ENCODE peak calls at places on chromosomes 7 and 10, in four cellular contexts. A is GM23338, R is cardiac fibroblast, I is thyroid gland. W is an unnamed sample.

GRCh38 chr10:133442191-133442966 is 11.4 kb upstream of the SCART1 start:
- DNase-seq in A (no peak), R (no peak), I (no peak), W (no peak)

GRCh38 chr10:3747984-3748383 is 37.0 kb downstream of the KLF6 start:
- DNase-seq in A (no peak), R (peak), I (no peak), W (no peak)

GRCh38 chr10:21527634-21528451 is 2.4 kb upstream of the SKIDA1 start:
- DNase-seq in A (no peak), R (peak), I (no peak), W (peak)

GRCh38 chr7:137962875-137963507 is 38.9 kb downstream of the CREB3L2 start:
- DNase-seq in A (no peak), R (no peak), I (no peak), W (no peak)

GRCh38 chr10:71213761-71214440 is 1.5 kb downstream of the UNC5B start:
- DNase-seq in A (peak), R (peak), I (no peak), W (peak)

GRCh38 chr7:111138196-111138569 is 47.3 kb downstream of the LRRN3 start:
- DNase-seq in A (no peak), R (peak), I (peak), W (peak)

GRCh38 chr10:89738551-89739209 is 37.3 kb downstream of the KIF20B start:
- DNase-seq in A (no peak), R (no peak), I (no peak), W (peak)

GRCh38 chr7:17506090-17506489 is 207.6 kb downstream of the AHR start:
- DNase-seq in A (no peak), R (peak), I (no peak), W (no peak)

GRCh38 chr7:155252388-155252957 is 45.2 kb upstream of the INSIG1 start:
- DNase-seq in A (no peak), R (no peak), I (no peak), W (peak)

GRCh38 chr7:7178906-7179305 is 3.4 kb upstream of the C1GALT1 start:
- DNase-seq in A (no peak), R (peak), I (no peak), W (no peak)

GRCh38 chr10:91159254-91159783 is 61.1 kb upstream of the PCGF5 start:
- DNase-seq in A (no peak), R (no peak), I (no peak), W (no peak)

GRCh38 chr10:44341901-44342300 is 43.0 kb downstream of the CXCL12 start:
- DNase-seq in A (no peak), R (no peak), I (no peak), W (no peak)

GRCh38 chr10:1187151-1187854 is 131.1 kb downstream of the WDR37 start:
- DNase-seq in A (no peak), R (no peak), I (no peak), W (no peak)

GRCh38 chr7:92517626-92518025 is 10.7 kb downstream of the PEX1 start:
- DNase-seq in A (no peak), R (peak), I (no peak), W (peak)

GRCh38 chr7:48298779-48299178 is 127.5 kb downstream of the ABCA13 start:
- DNase-seq in A (no peak), R (peak), I (no peak), W (peak)

GRCh38 chr10:10677479-10677878 is 340.2 kb upstream of the CELF2 start:
- DNase-seq in A (peak), R (peak), I (peak), W (peak)

GRCh38 chr10:34024708-34025425 is 690.4 kb upstream of the NRP1 start:
- DNase-seq in A (peak), R (peak), I (no peak), W (no peak)

GRCh38 chr7:16989883-16990413 is 108.2 kb upstream of the AGR3 start:
- DNase-seq in A (no peak), R (peak), I (peak), W (peak)

GRCh38 chr10:132282667-132283603 is 24.8 kb downstream of the STK32C start:
- DNase-seq in A (no peak), R (no peak), I (no peak), W (no peak)

GRCh38 chr7:4531236-4531635 is 150.9 kb upstream of the FOXK1 start:
- DNase-seq in A (peak), R (no peak), I (no peak), W (no peak)

GRCh38 chr7:49766966-49767365 is 6.5 kb upstream of the VWC2 start:
- DNase-seq in A (no peak), R (no peak), I (no peak), W (no peak)

GRCh38 chr7:49768835-49769234 is 4.6 kb upstream of the VWC2 start:
- DNase-seq in A (no peak), R (no peak), I (no peak), W (no peak)

GRCh38 chr7:49769285-49769857 is 4.1 kb upstream of the VWC2 start:
- DNase-seq in A (no peak), R (no peak), I (no peak), W (no peak)

GRCh38 chr7:49768254-49768653 is 5.2 kb upstream of the VWC2 start:
- DNase-seq in A (no peak), R (no peak), I (no peak), W (no peak)

DNA sequence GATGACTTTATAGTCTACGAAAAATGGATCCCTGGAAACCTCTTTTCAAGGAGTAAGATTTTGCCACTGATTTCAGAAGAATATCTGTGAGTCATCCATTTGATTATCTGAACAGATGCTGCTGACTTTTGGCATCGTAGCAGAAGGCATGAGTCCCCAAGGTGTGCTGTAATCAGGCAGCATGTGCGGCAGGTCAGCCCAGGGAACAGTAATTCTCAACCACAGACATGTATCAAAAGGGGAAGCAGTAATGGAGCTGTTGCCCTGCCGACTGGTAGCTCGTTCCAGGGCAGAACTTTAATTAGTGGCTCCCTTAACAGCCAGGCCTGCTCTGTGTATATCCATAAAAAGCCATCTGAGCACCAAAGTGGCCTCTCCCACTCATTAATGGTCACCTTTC is 5.7 kb upstream of the VWC2 start:
- DNase-seq in A (no peak), R (no peak), I (no peak), W (no peak)
- H3K4me3 ChIP-seq in A (no peak), R (no peak), I (no peak), W (no peak)

GRCh38 chr7:81285142-81285871 is 366.5 kb upstream of the SEMA3C start:
- DNase-seq in A (no peak), R (peak), I (no peak), W (peak)
- TF ChIP-seq CTCF in A (no peak), R (no peak), I (no peak), W (peak)

GRCh38 chr10:26454891-26455290 is 16.8 kb downstream of the APBB1IP start:
- DNase-seq in A (no peak), R (no peak), I (no peak), W (no peak)
- H3K4me3 ChIP-seq in A (no peak), R (no peak), I (no peak), W (no peak)

DNA sequence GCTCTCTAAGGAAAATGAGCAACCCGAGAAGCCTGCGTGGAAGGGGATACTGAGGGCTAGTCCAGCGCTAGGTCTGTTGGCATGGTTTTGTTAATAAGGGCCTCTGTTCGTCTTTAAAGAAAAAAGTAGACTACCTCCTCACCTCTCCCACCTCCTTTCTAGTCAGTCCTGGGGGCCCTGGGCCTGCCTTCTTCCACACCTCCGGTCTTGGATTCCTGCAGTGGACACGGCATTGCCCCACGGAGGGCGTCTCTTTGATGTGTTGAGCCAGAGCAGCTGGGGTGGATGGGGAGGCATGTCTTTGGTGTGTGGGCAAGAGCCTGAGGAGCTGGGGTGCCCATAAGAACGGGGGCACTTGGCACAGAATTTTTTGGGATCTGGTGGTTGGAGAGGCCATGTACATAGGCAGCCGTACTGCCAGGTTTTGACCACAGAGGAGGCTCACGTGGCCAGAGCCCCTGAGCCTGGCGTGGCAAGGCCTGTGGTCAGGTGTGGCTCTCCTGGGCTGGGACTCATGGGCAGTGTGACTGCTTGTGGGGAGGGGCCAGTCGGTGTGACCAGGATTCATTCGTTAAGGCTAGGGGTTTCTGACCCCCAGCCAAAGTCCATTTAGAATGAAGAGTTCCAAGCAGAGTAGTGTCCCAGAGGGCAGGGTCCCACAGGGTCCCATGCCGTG is 38.1 kb downstream of the AGAP3 start:
- DNase-seq in A (no peak), R (no peak), I (no peak), W (no peak)
- TF ChIP-seq CTCF in A (no peak), R (no peak), I (no peak), W (no peak)

DNA sequence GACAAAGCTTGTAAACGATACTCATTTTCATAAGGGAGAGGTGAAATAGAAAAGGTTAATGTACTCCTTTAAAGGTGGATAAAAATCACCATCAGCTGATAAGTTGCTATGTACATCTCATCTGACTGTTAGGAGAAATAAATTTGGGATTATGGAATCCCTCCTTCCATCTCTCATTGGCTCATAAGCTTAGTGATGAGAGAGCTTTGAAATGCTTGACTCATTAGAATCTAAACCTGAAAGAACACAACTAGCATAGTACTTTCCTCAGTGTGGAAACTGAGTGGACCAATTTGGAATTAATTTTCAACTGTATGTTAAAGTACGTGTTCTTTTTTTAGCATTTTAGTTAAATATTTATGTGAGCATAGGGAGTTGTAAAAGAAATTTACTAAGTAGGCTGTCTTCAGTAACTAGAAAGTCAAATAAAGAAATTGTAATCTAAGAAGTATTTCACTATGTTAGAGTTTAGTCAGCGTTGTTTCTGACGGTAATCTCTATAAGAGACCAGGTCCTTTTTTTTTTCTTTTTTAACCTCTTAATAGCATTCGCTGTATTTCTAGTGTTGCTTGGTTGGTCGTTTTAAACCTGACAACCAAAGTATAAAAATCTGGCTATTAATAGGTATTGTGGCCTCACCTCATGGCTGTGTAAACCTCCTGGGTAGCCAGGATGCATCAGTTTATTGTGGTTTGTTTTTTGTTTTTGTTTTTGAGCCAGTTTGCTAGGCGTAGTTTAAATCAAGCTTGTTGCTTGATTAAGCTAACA is 34.4 kb downstream of the FHIP2A start:
- DNase-seq in A (no peak), R (peak), I (no peak), W (peak)
- H3K4me3 ChIP-seq in A (no peak), R (no peak), I (no peak), W (no peak)

DNA sequence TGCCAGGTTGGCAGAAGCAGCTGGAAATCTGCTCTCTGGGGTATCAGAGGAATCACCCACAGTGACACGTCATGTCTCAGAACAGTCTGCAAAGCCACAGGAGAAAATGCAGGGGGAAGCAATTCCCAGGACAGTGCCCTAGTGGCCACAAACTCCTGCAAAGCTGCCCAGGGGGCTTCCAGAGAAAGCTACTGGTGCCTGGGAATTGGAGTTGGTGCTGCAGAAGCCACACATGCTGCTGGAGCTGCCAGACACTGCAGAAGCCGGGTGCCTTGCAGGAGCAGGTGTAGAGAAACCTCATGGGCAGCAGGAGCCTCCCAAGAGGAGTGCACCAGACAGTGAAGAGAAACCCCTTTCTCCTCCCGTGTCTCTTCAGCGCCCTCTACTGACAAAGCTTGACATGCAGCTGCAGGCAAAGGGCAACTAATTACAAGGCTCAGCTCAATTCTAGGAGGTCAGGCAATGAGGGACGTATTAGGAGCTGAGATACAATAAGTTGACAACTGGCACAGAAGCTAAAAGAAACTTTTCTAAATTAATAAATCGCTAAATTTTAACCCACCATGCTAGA is 30.2 kb upstream of the NUB1 start:
- DNase-seq in A (peak), R (peak), I (no peak), W (no peak)
- TF ChIP-seq CTCF in A (peak), R (peak), I (no peak), W (no peak)

DNA sequence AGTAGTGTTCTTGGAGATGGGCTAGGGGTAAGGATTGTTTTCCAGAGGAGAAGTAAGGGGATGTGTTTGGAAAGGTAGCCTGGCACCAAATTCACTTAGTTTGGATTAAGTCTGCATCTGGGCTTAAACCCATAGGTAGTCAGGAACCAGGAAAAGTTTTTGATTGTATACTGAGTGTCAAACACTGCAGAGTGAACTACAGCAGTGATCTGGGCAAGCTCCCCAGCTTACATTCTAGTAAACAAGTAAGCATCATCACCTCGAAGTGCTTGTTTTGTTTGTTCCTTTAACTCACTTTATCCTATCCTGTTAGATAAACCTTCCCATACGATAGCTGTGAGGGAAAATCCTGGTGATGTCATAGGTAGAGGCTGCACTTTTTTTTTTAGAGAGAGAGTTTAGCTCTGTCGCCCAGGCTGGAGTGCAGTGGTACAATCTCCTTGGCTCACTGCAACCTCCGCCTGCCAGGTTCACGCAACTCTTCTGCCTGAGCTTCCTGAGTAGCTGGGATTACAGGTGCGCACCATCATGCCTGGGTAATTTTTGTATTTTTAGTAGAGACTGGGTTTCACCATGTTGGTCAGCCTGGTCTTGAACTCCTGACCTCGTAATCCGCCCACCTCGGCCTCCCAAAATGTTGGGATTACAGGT is 2.4 kb downstream of the RPS24 start:
- DNase-seq in A (no peak), R (no peak), I (no peak), W (no peak)
- H3K4me3 ChIP-seq in A (peak), R (no peak), I (no peak), W (no peak)

GRCh38 chr10:81082621-81083376 is 545.1 kb downstream of the SH2D4B start:
- DNase-seq in A (peak), R (no peak), I (no peak), W (no peak)

GRCh38 chr10:81081887-81082620 is 544.4 kb downstream of the SH2D4B start:
- DNase-seq in A (peak), R (no peak), I (no peak), W (no peak)
- TF ChIP-seq CTCF in A (peak), R (no peak), I (no peak), W (no peak)

DNA sequence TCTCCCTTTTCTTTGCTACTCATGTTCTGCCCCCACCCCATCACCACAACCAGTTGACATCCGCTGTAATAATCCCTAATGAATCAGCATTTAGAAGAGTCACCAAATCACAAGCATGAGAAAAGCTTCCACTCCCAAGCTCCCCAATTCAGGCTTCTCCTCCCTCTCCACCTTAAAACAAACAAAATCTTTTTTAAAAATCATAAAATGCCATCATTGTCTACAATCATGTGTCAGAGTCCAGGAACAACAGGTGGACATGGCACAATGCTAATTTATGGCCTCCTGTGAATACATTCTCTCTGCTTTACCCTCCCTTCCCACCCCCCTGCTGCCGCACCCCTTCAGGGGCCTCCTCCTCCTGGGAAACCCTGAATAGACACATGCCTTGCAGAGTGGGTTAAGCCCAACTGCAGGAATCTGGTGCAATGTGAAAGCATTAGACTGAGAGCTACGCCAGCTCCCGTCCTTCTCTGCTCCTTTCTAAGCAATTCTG is 3.7 kb downstream of the LRRC4 start:
- DNase-seq in A (no peak), R (no peak), I (no peak), W (no peak)
- H3K4me3 ChIP-seq in A (peak), R (no peak), I (no peak), W (no peak)

DNA sequence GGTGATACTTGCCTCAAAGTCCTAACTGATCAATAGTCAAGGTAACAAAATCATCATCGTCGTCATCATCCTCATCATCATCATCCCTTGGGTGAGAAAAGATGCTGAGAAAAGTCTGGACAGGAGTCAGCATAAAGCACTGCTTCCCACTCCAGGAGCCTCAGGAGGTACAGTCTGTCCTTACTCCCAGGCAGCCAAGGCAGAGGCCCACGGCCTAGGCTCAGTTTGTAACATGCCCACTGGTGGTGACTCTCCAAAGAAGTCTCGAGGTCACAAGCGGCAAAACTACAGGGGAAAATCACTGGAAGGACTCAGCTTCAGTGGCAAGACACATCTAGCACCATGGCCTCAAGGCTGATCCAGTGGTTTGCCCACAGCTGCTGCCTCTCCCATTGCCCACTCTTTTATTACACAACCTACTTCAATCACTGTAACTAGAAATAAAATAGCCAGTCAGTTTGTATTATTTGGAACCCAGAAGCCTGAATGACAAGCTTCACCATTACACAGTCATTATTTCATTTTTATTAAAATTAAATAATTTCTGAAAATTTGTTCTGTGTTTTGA is 150.4 kb downstream of the SRPK2 start:
- DNase-seq in A (peak), R (no peak), I (no peak), W (no peak)
- TF ChIP-seq CTCF in A (no peak), R (no peak), I (no peak), W (no peak)

W was measured in AG10803.